ENCODE peak calls at places on chromosomes 13 and 19, in five cellular contexts. Q is fibroblast of pulmonary artery, O is heart left ventricle, D is lower leg skin, E is AG10803. Y is an unnamed sample.

GRCh38 chr13:85728831-85729230 is 70.4 kb downstream of the SLITRK6 start:
- DNase-seq in O (no peak), Q (no peak), E (no peak), D (no peak), Y (no peak)

GRCh38 chr13:37106642-37107041 is 1.2 kb upstream of the CSNK1A1L start:
- DNase-seq in E (no peak), O (no peak), Q (no peak), D (no peak), Y (no peak)

GRCh38 chr13:85508683-85509329 is 290.4 kb downstream of the SLITRK6 start:
- DNase-seq in D (no peak), O (no peak), Q (peak), E (no peak), Y (no peak)

GRCh38 chr19:56348289-56348877 is 33.7 kb upstream of the ZSCAN5A start:
- DNase-seq in E (no peak), Q (peak), O (no peak), D (no peak), Y (no peak)

GRCh38 chr13:34035676-34036325 is 217.9 kb downstream of the RFC3 start:
- DNase-seq in Q (no peak), O (no peak), E (no peak), D (no peak), Y (no peak)

GRCh38 chr19:7488736-7489353 is at the start of gene PEX11G:
- DNase-seq in Q (peak), E (peak), D (peak), O (peak), Y (no peak)

GRCh38 chr13:99528547-99528946 is 27.3 kb downstream of the TM9SF2 start:
- DNase-seq in E (no peak), D (no peak), Q (no peak), O (no peak), Y (no peak)

GRCh38 chr19:19372656-19373416 is 32.6 kb upstream of the GATAD2A start:
- DNase-seq in E (peak), D (peak), O (peak), Q (peak), Y (no peak)

DNA sequence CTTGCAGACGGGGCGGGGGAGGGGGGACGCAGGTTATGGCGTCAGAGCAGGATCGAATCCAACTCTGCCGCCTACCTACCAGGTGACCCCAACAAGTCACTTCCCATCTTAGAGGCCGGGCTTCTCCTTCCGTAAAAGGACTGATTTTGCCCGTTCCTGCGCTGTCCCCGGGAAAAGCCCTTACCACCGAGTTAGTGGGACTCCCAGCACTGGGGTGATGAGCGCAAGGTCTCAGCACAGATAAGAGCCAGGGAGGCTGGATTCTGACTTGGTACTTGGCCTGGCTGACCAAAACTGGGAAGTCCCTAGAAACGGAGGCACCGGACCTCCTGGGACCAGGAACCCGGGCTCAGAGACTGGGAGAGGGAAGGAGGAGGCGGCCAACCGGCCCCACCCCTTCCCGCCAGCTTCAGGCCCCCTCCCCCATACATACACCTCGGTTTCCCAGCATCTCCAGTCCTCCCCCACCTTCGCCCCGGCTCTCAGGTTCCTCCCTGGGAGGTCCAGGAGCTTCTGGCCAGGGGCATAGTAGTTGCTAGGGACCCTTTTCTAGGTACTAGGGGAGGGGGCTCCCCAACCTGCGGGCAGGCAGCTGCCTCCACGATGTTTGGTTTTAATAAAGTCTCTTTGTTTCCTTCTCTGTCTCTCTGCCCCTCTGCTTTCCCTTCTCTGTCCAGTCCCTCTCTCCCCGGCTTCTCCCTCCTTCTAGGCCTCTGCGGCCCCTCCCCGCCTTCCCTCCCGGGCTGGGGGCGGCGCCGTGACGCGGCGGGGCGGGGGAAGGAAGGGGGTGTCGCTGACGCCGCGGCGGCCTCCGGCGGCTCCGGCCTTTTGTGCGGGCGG is at the start of gene GRAMD1A:
- DNase-seq in D (peak), Q (peak), O (peak), E (peak), Y (no peak)
- H3K4me3 ChIP-seq in D (peak), Q (peak), O (peak), E (peak), Y (peak)

GRCh38 chr19:4088065-4088679 is 21.5 kb upstream of the ZBTB7A start:
- DNase-seq in O (peak), Q (no peak), D (no peak), E (no peak), Y (no peak)

GRCh38 chr19:4089400-4089908 is 22.8 kb upstream of the ZBTB7A start:
- DNase-seq in E (no peak), O (peak), D (peak), Q (no peak), Y (no peak)

GRCh38 chr19:4089946-4090345 is 23.2 kb upstream of the ZBTB7A start:
- DNase-seq in D (no peak), E (no peak), Q (no peak), O (peak), Y (no peak)

GRCh38 chr19:4088975-4089374 is 22.3 kb upstream of the ZBTB7A start:
- DNase-seq in D (no peak), O (peak), Q (no peak), E (no peak), Y (no peak)

DNA sequence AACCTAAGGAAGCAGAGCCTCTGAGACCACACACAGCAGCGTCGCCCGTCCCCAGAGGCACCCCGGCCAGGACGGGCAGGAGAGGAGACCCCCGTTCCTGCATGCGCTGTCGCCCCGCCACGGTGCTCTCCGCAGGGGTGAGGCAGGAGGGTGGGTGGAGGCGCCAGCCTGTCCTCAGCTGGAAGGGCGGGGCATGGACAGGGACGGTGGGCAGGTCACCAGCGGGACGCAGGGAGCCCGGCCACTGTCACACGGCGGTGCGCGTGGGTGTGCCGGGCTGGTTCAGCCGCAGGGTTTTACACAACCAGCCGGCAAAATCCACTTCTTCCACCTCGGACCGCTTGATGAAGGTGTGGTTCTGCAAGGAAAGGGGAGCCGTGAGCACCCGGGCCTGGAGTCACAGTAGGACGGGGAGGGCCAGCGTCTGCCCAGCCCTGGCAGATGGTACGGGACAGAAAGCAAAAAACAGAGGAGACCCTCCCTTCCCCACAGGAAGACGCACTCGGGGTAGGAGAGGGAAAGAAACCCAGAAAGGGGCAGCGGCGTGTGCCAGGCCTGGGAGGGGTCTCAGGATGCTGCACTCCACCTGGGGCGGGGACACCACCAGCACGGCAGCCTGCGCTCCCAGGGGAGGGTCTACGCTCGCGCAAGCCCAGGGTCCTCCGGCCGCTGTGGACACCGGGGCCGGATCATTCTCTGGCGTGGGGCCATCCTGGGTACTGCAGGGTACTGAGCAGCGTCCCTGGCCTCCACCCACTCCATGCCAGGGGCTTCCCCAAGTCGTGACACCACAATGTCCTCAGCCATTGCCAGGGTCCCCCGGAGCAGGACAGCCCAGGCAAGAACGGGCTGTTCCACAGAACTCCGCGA is 23.9 kb upstream of the ZBTB7A start:
- DNase-seq in D (no peak), O (peak), Q (no peak), E (no peak), Y (no peak)
- H3K4me3 ChIP-seq in D (no peak), O (no peak), Q (no peak), E (no peak), Y (no peak)

GRCh38 chr13:110258876-110259631 is 47.9 kb downstream of the COL4A1 start:
- DNase-seq in O (peak), Q (no peak), D (no peak), E (no peak), Y (no peak)

GRCh38 chr13:110257408-110257807 is 49.5 kb downstream of the COL4A1 start:
- DNase-seq in O (no peak), Q (no peak), D (no peak), E (no peak), Y (no peak)

GRCh38 chr13:110262082-110262436 is 44.9 kb downstream of the COL4A1 start:
- DNase-seq in E (no peak), D (no peak), O (no peak), Q (no peak), Y (no peak)

GRCh38 chr13:110261166-110262081 is 45.5 kb downstream of the COL4A1 start:
- DNase-seq in O (no peak), E (no peak), D (no peak), Q (no peak), Y (no peak)

DNA sequence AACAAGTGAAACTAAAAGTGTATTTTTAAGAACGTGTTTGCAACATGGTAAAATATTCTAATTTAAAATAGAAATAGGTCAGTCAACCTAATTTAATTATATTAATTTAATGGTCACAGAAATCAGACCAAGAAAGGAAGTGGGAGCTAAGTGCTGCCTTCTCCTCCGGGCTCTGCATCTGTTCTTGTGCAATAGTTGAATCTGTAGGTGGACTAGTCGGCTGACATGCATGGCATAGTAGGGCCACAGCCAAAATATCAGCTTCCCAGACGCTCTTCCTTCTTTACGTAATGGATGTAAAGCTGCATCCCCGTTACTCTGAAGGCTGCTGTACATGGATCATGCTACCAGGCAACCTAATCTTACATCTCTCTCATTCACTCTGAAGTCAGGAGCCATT is 47.3 kb downstream of the COL4A1 start:
- DNase-seq in D (no peak), O (no peak), E (no peak), Q (no peak), Y (no peak)
- H3K4me3 ChIP-seq in D (no peak), O (no peak), E (no peak), Q (no peak), Y (no peak)

DNA sequence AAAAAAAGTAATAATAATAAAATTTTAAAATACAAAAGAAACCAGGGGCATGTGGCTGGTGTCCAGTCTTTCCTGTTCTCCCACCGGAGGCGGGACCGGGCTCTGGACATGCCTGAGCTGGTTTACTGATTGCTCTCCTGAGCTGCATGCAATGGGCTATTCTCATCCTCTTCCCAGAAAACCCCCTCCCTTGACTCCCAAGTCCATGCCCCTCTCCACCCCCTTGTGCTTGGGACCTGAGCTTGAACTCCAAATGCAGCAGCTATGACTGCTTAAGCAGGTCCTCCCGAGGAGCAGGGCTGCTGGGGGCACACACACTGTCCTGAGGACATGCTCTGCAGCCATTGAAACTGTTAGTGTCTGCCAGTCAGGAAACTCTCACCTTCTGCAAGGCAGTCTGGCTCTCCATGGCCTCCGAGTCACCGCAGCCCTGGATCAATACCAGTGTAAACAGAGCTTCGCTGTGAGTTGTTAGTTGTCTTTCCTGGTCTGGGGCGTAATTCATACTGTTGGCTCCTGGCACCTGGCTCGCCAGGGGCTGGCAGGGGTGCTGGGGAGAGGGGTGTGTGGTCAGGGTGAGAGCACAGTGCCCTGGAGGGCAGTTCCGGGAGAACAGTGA is 41.6 kb upstream of the CHST8 start:
- DNase-seq in E (no peak), O (no peak), D (no peak), Q (no peak), Y (no peak)
- H3K4me3 ChIP-seq in E (no peak), O (no peak), D (no peak), Q (no peak), Y (no peak)

GRCh38 chr19:16364231-16364865 is 39.7 kb downstream of the KLF2 start:
- DNase-seq in O (no peak), E (no peak), Q (no peak), D (no peak), Y (no peak)

GRCh38 chr19:16367269-16367683 is 42.6 kb downstream of the KLF2 start:
- DNase-seq in Q (no peak), D (no peak), O (peak), E (no peak), Y (no peak)

GRCh38 chr19:16366433-16367268 is 42.0 kb downstream of the KLF2 start:
- DNase-seq in D (no peak), Q (no peak), O (peak), E (no peak), Y (no peak)

GRCh38 chr19:16365300-16365996 is 40.8 kb downstream of the KLF2 start:
- DNase-seq in E (no peak), D (no peak), O (no peak), Q (no peak), Y (no peak)

GRCh38 chr19:16366056-16366432 is 41.4 kb downstream of the KLF2 start:
- DNase-seq in E (no peak), Q (no peak), D (no peak), O (peak), Y (no peak)
- H3K4me3 ChIP-seq in E (no peak), Q (no peak), D (no peak), O (no peak), Y (no peak)